ENCODE peak calls at places on chromosome 15, in five cellular contexts. O is SK-N-DZ; M is activated CD4-positive, CD25-positive, alpha-beta regulatory T cell; Q is SJSA1; B is iris pigment epithelial cell. E is an unnamed sample.

GRCh38 chr15:70431854-70432253 is 331.5 kb downstream of the UACA start:
- DNase-seq in O (no peak), M (no peak), Q (no peak), B (no peak), E (no peak)

GRCh38 chr15:26260517-26261133 is 397.5 kb upstream of the ATP10A start:
- DNase-seq in O (peak; percentile 32), M (no peak), Q (peak; percentile 14), B (peak; percentile 11), E (no peak)

GRCh38 chr15:48800811-48801460 is 9.9 kb downstream of the CEP152 start:
- DNase-seq in O (no peak), M (no peak), Q (no peak), B (peak; percentile 55), E (peak; percentile 55)

GRCh38 chr15:62877276-62877857 is 165.2 kb upstream of the TPM1 start:
- DNase-seq in O (no peak), M (no peak), Q (no peak), B (no peak), E (no peak)

GRCh38 chr15:60392986-60393811 is 4.6 kb downstream of the ANXA2 start:
- DNase-seq in O (no peak), M (no peak), Q (peak; percentile 95), B (peak; percentile 97), E (peak; percentile 98)

GRCh38 chr15:33016405-33017024 is 178.0 kb downstream of the FMN1 start:
- DNase-seq in O (no peak), M (no peak), Q (no peak), B (no peak), E (no peak)

GRCh38 chr15:29021901-29022300 is 136.1 kb downstream of the APBA2 start:
- DNase-seq in O (no peak), M (no peak), Q (no peak), B (no peak), E (peak; percentile 17)

GRCh38 chr15:22902046-22902445 is 63.6 kb downstream of the NIPA2 start:
- DNase-seq in O (no peak), M (no peak), Q (no peak), B (no peak), E (no peak)

GRCh38 chr15:76954744-76955143 is 23.2 kb downstream of the RCN2 start:
- DNase-seq in O (no peak), M (no peak), Q (no peak), B (no peak), E (no peak)

GRCh38 chr15:90295270-90295648 is 29.8 kb downstream of the NGRN start:
- DNase-seq in O (no peak), M (no peak), Q (no peak), B (no peak), E (no peak)

GRCh38 chr15:40047413-40048154 is 8.6 kb upstream of the SRP14 start:
- DNase-seq in O (no peak), M (no peak), Q (peak; percentile 66), B (peak; percentile 87), E (peak; percentile 75)

GRCh38 chr15:71104636-71105035 is 10.6 kb upstream of the THSD4 start:
- DNase-seq in O (no peak), M (no peak), Q (no peak), B (no peak), E (no peak)

GRCh38 chr15:72222433-72222832 is 8.6 kb downstream of the PKM start:
- DNase-seq in O (no peak), M (no peak), Q (no peak), B (no peak), E (no peak)

GRCh38 chr15:93941687-93942086 is 289.7 kb upstream of the MCTP2 start:
- DNase-seq in O (no peak), M (no peak), Q (no peak), B (no peak), E (no peak)

GRCh38 chr15:48062476-48062875 is 58.3 kb upstream of the SLC24A5 start:
- DNase-seq in O (peak; percentile 63), M (no peak), Q (peak; percentile 66), B (peak; percentile 77), E (peak; percentile 57)

GRCh38 chr15:78311292-78311691 is 11.9 kb upstream of the SKIC8 start:
- DNase-seq in O (no peak), M (no peak), Q (no peak), B (no peak), E (no peak)

GRCh38 chr15:37819191-37819590 is 115.2 kb upstream of the TMCO5A start:
- DNase-seq in O (no peak), M (no peak), Q (no peak), B (peak; percentile 54), E (no peak)

GRCh38 chr15:25762015-25762662 is 101.0 kb downstream of the ATP10A start:
- DNase-seq in O (no peak), M (no peak), Q (peak; percentile 24), B (no peak), E (no peak)

GRCh38 chr15:78105541-78106241 is 13.3 kb downstream of the SH2D7 start:
- DNase-seq in O (no peak), M (no peak), Q (no peak), B (peak; percentile 41), E (peak; percentile 39)

GRCh38 chr15:68372291-68372811 is 59.6 kb downstream of the ITGA11 start:
- DNase-seq in O (no peak), M (no peak), Q (peak; percentile 22), B (peak; percentile 31), E (no peak)

GRCh38 chr15:64454282-64454681 is 6.1 kb upstream of the ZNF609 start:
- DNase-seq in O (no peak), M (no peak), Q (no peak), B (no peak), E (no peak)

GRCh38 chr15:27844018-27844666 is 255.0 kb downstream of the OCA2 start:
- DNase-seq in O (no peak), M (no peak), Q (peak; percentile 19), B (peak; percentile 50), E (peak; percentile 1)

GRCh38 chr15:55546718-55547117 is 38.7 kb upstream of the DNAAF4 start:
- DNase-seq in O (no peak), M (no peak), Q (no peak), B (peak; percentile 36), E (no peak)

GRCh38 chr15:77855871-77856270 is 221.6 kb downstream of the TBC1D2B start:
- DNase-seq in O (no peak), M (no peak), Q (no peak), B (no peak), E (no peak)

GRCh38 chr15:85168642-85169173 is 187.1 kb downstream of the PDE8A start:
- DNase-seq in O (no peak), M (no peak), Q (no peak), B (peak; percentile 23), E (peak; percentile 7)

GRCh38 chr15:77818484-77819270 is 186.0 kb upstream of the LINGO1 start:
- DNase-seq in O (no peak), M (no peak), Q (no peak), B (no peak), E (no peak)

GRCh38 chr15:46815765-46816164 is 901.5 kb upstream of the SEMA6D start:
- DNase-seq in O (peak; percentile 18), M (no peak), Q (no peak), B (no peak), E (no peak)

GRCh38 chr15:100107151-100107550 is 234.6 kb downstream of the ADAMTS17 start:
- DNase-seq in O (no peak), M (no peak), Q (no peak), B (no peak), E (no peak)

GRCh38 chr15:75625542-75626347 is at the start of gene SNUPN:
- DNase-seq in O (peak; percentile 96), M (peak; percentile 89), Q (peak; percentile 93), B (peak; percentile 89), E (peak; percentile 92)

GRCh38 chr15:33608714-33609113 is 297.9 kb downstream of the RYR3 start:
- DNase-seq in O (no peak), M (no peak), Q (no peak), B (no peak), E (no peak)

GRCh38 chr15:62104406-62104805 is 37.6 kb downstream of the C2CD4A start:
- DNase-seq in O (no peak), M (no peak), Q (no peak), B (no peak), E (no peak)

GRCh38 chr15:37002041-37002689 is 98.2 kb downstream of the MEIS2 start:
- DNase-seq in O (no peak), M (no peak), Q (no peak), B (no peak), E (no peak)

GRCh38 chr15:74977599-74977998 is 17.8 kb upstream of the SCAMP5 start:
- DNase-seq in O (peak; percentile 51), M (no peak), Q (no peak), B (peak; percentile 34), E (no peak)

GRCh38 chr15:101276501-101277037 is 716 bp downstream of the SELENOS start:
- DNase-seq in O (peak; percentile 49), M (no peak), Q (peak; percentile 41), B (peak; percentile 63), E (peak; percentile 64)

GRCh38 chr15:41564286-41564959 is 5.4 kb downstream of the TYRO3 start:
- DNase-seq in O (peak; percentile 80), M (no peak), Q (no peak), B (no peak), E (peak; percentile 49)

GRCh38 chr15:43799945-43800285 is at the start of gene SERINC4:
- DNase-seq in O (no peak), M (no peak), Q (no peak), B (no peak), E (no peak)